ENCODE peak calls at places on chromosomes 12 and 14, in four cellular contexts. W is GM12878, H is A549, Z is K562. X is an unnamed sample.

GRCh38 chr14:43651185-43651787 is 855.8 kb downstream of the FSCB start:
- DNase-seq in W (no peak), H (no peak), Z (no peak), X (no peak)

GRCh38 chr14:100294213-100294962 is 11.9 kb downstream of the SLC25A29 start:
- DNase-seq in W (peak), H (no peak), Z (peak), X (no peak)

GRCh38 chr12:70243510-70244331 is 488 bp downstream of the CNOT2 start:
- DNase-seq in W (no peak), H (peak), Z (peak), X (peak)

GRCh38 chr14:97888331-97888730 is 1091.1 kb downstream of the VRK1 start:
- DNase-seq in W (no peak), H (no peak), Z (no peak), X (no peak)

GRCh38 chr12:46372131-46372851 is at the start of gene SLC38A2:
- DNase-seq in W (no peak), H (peak), Z (peak), X (peak)

GRCh38 chr12:132783917-132784531 is 22.4 kb upstream of the ANKLE2 start:
- DNase-seq in W (no peak), H (no peak), Z (no peak), X (no peak)

GRCh38 chr14:62289471-62289870 is 527.3 kb downstream of the SNAPC1 start:
- DNase-seq in W (no peak), H (no peak), Z (no peak), X (peak)

GRCh38 chr14:51828017-51828797 is 32.2 kb upstream of the GNG2 start:
- DNase-seq in W (peak), H (peak), Z (no peak), X (peak)

GRCh38 chr14:78172428-78172827 is 2.3 kb downstream of the NRXN3 start:
- DNase-seq in W (no peak), H (no peak), Z (no peak), X (no peak)

GRCh38 chr14:78175412-78175811 is 5.2 kb downstream of the NRXN3 start:
- DNase-seq in W (no peak), H (no peak), Z (no peak), X (no peak)

GRCh38 chr14:78173266-78174001 is 3.3 kb downstream of the NRXN3 start:
- DNase-seq in W (no peak), H (no peak), Z (no peak), X (no peak)

GRCh38 chr14:78164226-78164853 is 5.8 kb upstream of the NRXN3 start:
- DNase-seq in W (no peak), H (peak), Z (peak), X (no peak)

GRCh38 chr14:78170203-78170602 is at the start of gene NRXN3:
- DNase-seq in W (no peak), H (peak), Z (no peak), X (no peak)
- TF ChIP-seq RCOR1 in W (no peak), H (no peak), Z (no peak), X (no peak)

GRCh38 chr14:106788534-106788933 is 1262.2 kb downstream of the TMEM121 start:
- DNase-seq in W (no peak), H (no peak), Z (no peak), X (no peak)

GRCh38 chr14:106786697-106787096 is 1260.3 kb downstream of the TMEM121 start:
- DNase-seq in W (no peak), H (no peak), Z (no peak), X (no peak)

GRCh38 chr14:106792543-106792942 is 1266.2 kb downstream of the TMEM121 start:
- DNase-seq in W (no peak), H (no peak), Z (no peak), X (no peak)

GRCh38 chr14:106789318-106789717 is 1262.9 kb downstream of the TMEM121 start:
- DNase-seq in W (no peak), H (no peak), Z (no peak), X (no peak)

GRCh38 chr14:106790189-106791036 is 1264.0 kb downstream of the TMEM121 start:
- DNase-seq in W (no peak), H (peak), Z (peak), X (no peak)
- TF ChIP-seq RCOR1 in W (no peak), H (no peak), Z (no peak), X (no peak)

GRCh38 chr12:23950011-23950774 is 723 bp upstream of the SOX5 start:
- DNase-seq in W (no peak), H (no peak), Z (peak), X (peak)
- TF ChIP-seq RCOR1 in W (no peak), H (no peak), Z (no peak), X (no peak)

GRCh38 chr12:109386079-109386473 is 38.4 kb downstream of the MYO1H start:
- DNase-seq in W (no peak), H (no peak), Z (no peak), X (no peak)

GRCh38 chr12:109388167-109388563 is 40.5 kb downstream of the MYO1H start:
- DNase-seq in W (no peak), H (no peak), Z (no peak), X (no peak)

GRCh38 chr12:109389146-109389545 is 41.4 kb downstream of the MYO1H start:
- DNase-seq in W (no peak), H (peak), Z (peak), X (no peak)

GRCh38 chr12:109385339-109386078 is 37.8 kb downstream of the MYO1H start:
- DNase-seq in W (no peak), H (peak), Z (peak), X (peak)

GRCh38 chr12:109387425-109388166 is 39.9 kb downstream of the MYO1H start:
- DNase-seq in W (no peak), H (peak), Z (peak), X (peak)
- TF ChIP-seq RCOR1 in W (no peak), H (no peak), Z (no peak), X (no peak)

DNA sequence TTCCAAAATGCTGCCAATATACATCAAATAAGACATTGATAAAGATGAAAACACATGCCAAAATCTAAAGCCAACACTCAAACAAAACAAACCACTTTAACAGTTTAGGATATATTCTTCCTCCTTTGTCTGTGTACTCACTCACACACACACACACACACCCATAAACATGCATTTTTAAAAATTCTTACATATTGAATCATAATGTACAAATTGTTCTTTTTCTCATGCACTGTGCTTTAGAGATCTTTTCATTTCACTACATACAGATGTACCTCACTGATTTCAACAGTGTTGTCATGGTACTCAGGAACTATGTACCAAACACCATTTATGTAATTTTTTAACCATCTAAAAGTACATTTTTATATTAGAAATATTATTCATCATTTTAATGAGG is 9.5 kb upstream of the RERG start:
- DNase-seq in W (no peak), H (no peak), Z (no peak), X (no peak)
- TF ChIP-seq RCOR1 in W (no peak), H (no peak), Z (no peak), X (no peak)

GRCh38 chr14:105488781-105489606 is 2.1 kb upstream of the TEDC1 start:
- DNase-seq in W (no peak), H (peak), Z (peak), X (no peak)

GRCh38 chr14:105489607-105490317 is 1.3 kb upstream of the TEDC1 start:
- DNase-seq in W (peak), H (peak), Z (peak), X (peak)

GRCh38 chr14:105490572-105491365 is at the start of gene TEDC1:
- DNase-seq in W (peak), H (peak), Z (peak), X (peak)

GRCh38 chr14:105491366-105492006 is 440 bp downstream of the TEDC1 start:
- DNase-seq in W (peak), H (peak), Z (peak), X (peak)

GRCh38 chr14:105490318-105490571 is 801 bp upstream of the TEDC1 start:
- DNase-seq in W (no peak), H (no peak), Z (no peak), X (no peak)
- TF ChIP-seq RCOR1 in W (no peak), H (no peak), Z (no peak), X (no peak)

X was measured in IMR-90.